ENCODE peak calls at places on chromosomes 1 and 21, in five cellular contexts. R is esophagus squamous epithelium, L is lung, P is thyroid gland, F is prostate gland. O is an unnamed sample.
A peak's percentile ranks its signal among the peaks of the same experiment; 100 is the strongest.

GRCh38 chr1:157201767-157202166 is 63.6 kb upstream of the ETV3 start:
- DNase-seq in F (no peak), P (no peak), R (no peak), L (peak; percentile 57), O (no peak)

GRCh38 chr1:192609110-192610079 is 26.6 kb upstream of the RGS13 start:
- DNase-seq in R (peak; percentile 29), L (peak; percentile 36), P (peak; percentile 8), F (peak; percentile 11), O (peak; percentile 79)

GRCh38 chr1:152869808-152870419 is 8.2 kb upstream of the SMCP start:
- DNase-seq in F (peak; percentile 29), L (peak; percentile 67), R (no peak), P (peak; percentile 70), O (peak; percentile 75)

GRCh38 chr21:32136546-32136945 is 142.3 kb downstream of the MIS18A start:
- DNase-seq in F (no peak), L (no peak), R (no peak), P (peak; percentile 38), O (no peak)

GRCh38 chr1:245365621-245366020 is 210.8 kb downstream of the KIF26B start:
- DNase-seq in F (no peak), R (no peak), L (no peak), P (peak; percentile 79), O (no peak)

GRCh38 chr1:244337839-244338238 is 113.9 kb downstream of the ADSS2 start:
- DNase-seq in L (no peak), P (no peak), R (no peak), F (no peak), O (no peak)

GRCh38 chr1:91754348-91754747 is 131.6 kb downstream of the TGFBR3 start:
- DNase-seq in R (no peak), F (no peak), L (no peak), P (no peak), O (no peak)

GRCh38 chr1:225651872-225652725 is 824 bp downstream of the ENAH start:
- DNase-seq in F (peak; percentile 34), P (peak; percentile 30), L (no peak), R (no peak), O (peak; percentile 46)

GRCh38 chr21:34630536-34631143 is 15.7 kb upstream of the RCAN1 start:
- DNase-seq in P (no peak), R (no peak), L (no peak), F (peak; percentile 22), O (peak; percentile 53)

GRCh38 chr1:28865997-28866650 is 48.2 kb upstream of the EPB41 start:
- DNase-seq in L (no peak), P (no peak), R (no peak), F (no peak), O (no peak)

GRCh38 chr1:115727706-115728249 is 40.7 kb downstream of the CASQ2 start:
- DNase-seq in R (no peak), P (no peak), F (no peak), L (peak; percentile 65), O (peak; percentile 34)

GRCh38 chr1:40239626-40240025 is 8.1 kb upstream of the TMCO2 start:
- DNase-seq in L (no peak), P (no peak), R (no peak), F (no peak), O (no peak)

GRCh38 chr1:88217386-88217785 is 466.7 kb upstream of the PKN2 start:
- DNase-seq in P (no peak), L (no peak), R (no peak), F (no peak), O (no peak)

GRCh38 chr1:57061369-57061768 is 95.6 kb upstream of the C8B start:
- DNase-seq in R (no peak), F (no peak), L (no peak), P (no peak), O (no peak)

GRCh38 chr1:71049951-71050598 is 2.5 kb upstream of the PTGER3 start:
- DNase-seq in R (no peak), P (no peak), L (no peak), F (peak; percentile 32), O (peak; percentile 49)

GRCh38 chr1:226637147-226637935 is 88.8 kb downstream of the STUM start:
- DNase-seq in P (no peak), R (no peak), L (no peak), F (no peak), O (no peak)

GRCh38 chr21:33871171-33871570 is 44.4 kb downstream of the ATP5PO start:
- DNase-seq in P (no peak), F (no peak), R (no peak), L (no peak), O (no peak)

GRCh38 chr21:37815893-37816292 is 100.4 kb downstream of the KCNJ6 start:
- DNase-seq in P (no peak), R (no peak), F (no peak), L (no peak), O (no peak)

GRCh38 chr1:6438047-6438525 is 13.5 kb downstream of the ESPN start:
- DNase-seq in P (peak; percentile 58), F (peak; percentile 54), R (no peak), L (peak; percentile 65), O (peak; percentile 64)

GRCh38 chr1:11985851-11986250 is 5.6 kb downstream of the MFN2 start:
- DNase-seq in P (no peak), L (no peak), F (no peak), R (no peak), O (no peak)

GRCh38 chr21:45607021-45607921 is 36.3 kb upstream of the PCBP3 start:
- DNase-seq in P (no peak), R (no peak), L (no peak), F (no peak), O (no peak)

GRCh38 chr1:177857285-177857684 is 112.6 kb downstream of the SEC16B start:
- DNase-seq in L (no peak), R (no peak), P (no peak), F (no peak), O (no peak)

GRCh38 chr1:86335906-86336305 is 60.2 kb downstream of the ODF2L start:
- DNase-seq in R (no peak), F (no peak), L (no peak), P (no peak), O (no peak)

GRCh38 chr1:67058761-67059160 is 4.8 kb upstream of the SLC35D1 start:
- DNase-seq in R (no peak), F (no peak), L (no peak), P (no peak), O (no peak)

GRCh38 chr21:15992171-15992570 is 262.4 kb downstream of the USP25 start:
- DNase-seq in L (no peak), F (no peak), R (no peak), P (no peak), O (no peak)

GRCh38 chr1:223076382-223076781 is 66.7 kb downstream of the TLR5 start:
- DNase-seq in L (no peak), F (no peak), R (no peak), P (no peak), O (no peak)

GRCh38 chr1:158180741-158181576 is at the start of gene CD1D:
- DNase-seq in F (no peak), P (peak; percentile 70), R (no peak), L (peak; percentile 37), O (no peak)

GRCh38 chr1:162942903-162943567 is 82.1 kb upstream of the CCDC190 start:
- DNase-seq in P (no peak), L (no peak), R (no peak), F (no peak), O (no peak)

GRCh38 chr1:110460253-110461220 is 9.6 kb downstream of the PROK1 start:
- DNase-seq in L (peak; percentile 83), R (no peak), F (peak; percentile 79), P (peak; percentile 74), O (peak; percentile 82)

GRCh38 chr1:163673756-163674155 is 352.0 kb downstream of the NUF2 start:
- DNase-seq in R (no peak), L (no peak), P (no peak), F (no peak), O (no peak)

GRCh38 chr1:160171352-160171751 is 19.0 kb upstream of the CASQ1 start:
- DNase-seq in L (no peak), F (no peak), P (no peak), R (no peak), O (no peak)

GRCh38 chr1:2156866-2157265 is 37.7 kb downstream of the FAAP20 start:
- DNase-seq in R (no peak), P (no peak), F (no peak), L (no peak), O (no peak)
- H3K27ac ChIP-seq in R (no peak overlapping the region), P (no peak overlapping the region), F (no peak overlapping the region), L (no peak overlapping the region), O (no peak overlapping the region)

GRCh38 chr1:183214021-183214970 is 28.2 kb downstream of the LAMC2 start:
- DNase-seq in L (no peak), R (no peak), P (no peak), F (no peak), O (no peak)
- H3K27ac ChIP-seq in L (no peak overlapping the region), R (no peak overlapping the region), P (peak overlapping the region; percentile 54), F (no peak overlapping the region), O (no peak overlapping the region)

GRCh38 chr1:206569548-206569947 is 42.7 kb downstream of the EIF2D start:
- DNase-seq in F (no peak), R (no peak), P (no peak), L (no peak), O (no peak)

GRCh38 chr1:206565973-206566372 is 46.3 kb downstream of the EIF2D start:
- DNase-seq in F (no peak), R (no peak), P (no peak), L (no peak), O (no peak)

GRCh38 chr1:206568256-206568655 is 44.0 kb downstream of the EIF2D start:
- DNase-seq in R (no peak), F (no peak), P (no peak), L (no peak), O (no peak)

GRCh38 chr1:206568779-206569352 is 43.4 kb downstream of the EIF2D start:
- DNase-seq in F (no peak), P (no peak), L (no peak), R (no peak), O (no peak)

DNA sequence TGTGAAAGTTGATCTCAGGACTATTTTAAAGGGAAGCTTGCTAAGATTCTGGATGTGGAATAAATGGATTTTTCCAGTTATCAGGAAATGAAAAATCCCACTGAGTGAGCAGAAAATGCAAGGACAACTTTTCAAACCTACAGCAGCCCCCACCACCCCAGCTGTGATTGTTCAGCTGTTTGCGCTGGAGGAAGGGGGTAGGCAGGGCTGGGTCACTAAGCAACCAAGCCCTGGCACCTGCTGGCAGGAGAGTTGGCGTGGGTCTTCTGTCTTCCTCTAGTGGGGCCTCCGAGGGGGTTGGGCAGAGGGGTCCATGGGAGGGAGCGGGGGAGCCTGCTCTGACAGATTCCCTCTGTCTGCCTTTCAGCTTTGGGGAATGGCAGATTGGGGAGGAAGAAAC is 45.3 kb downstream of the EIF2D start:
- DNase-seq in L (no peak), R (no peak), P (no peak), F (no peak), O (no peak)
- H3K27ac ChIP-seq in L (no peak overlapping the region), R (no peak overlapping the region), P (no peak overlapping the region), F (no peak overlapping the region), O (no peak overlapping the region)

GRCh38 chr1:35505911-35506798 is 51.0 kb downstream of the KIAA0319L start:
- DNase-seq in P (peak; percentile 69), R (no peak), F (peak; percentile 72), L (no peak), O (peak; percentile 56)

GRCh38 chr1:35507947-35508346 is 49.3 kb downstream of the KIAA0319L start:
- DNase-seq in R (no peak), P (no peak), L (no peak), F (no peak), O (no peak)

GRCh38 chr1:35511305-35511704 is 45.9 kb downstream of the KIAA0319L start:
- DNase-seq in F (no peak), P (no peak), R (no peak), L (no peak), O (no peak)

GRCh38 chr1:35509558-35509957 is 47.6 kb downstream of the KIAA0319L start:
- DNase-seq in P (no peak), L (no peak), F (no peak), R (no peak), O (no peak)

GRCh38 chr1:35506960-35507901 is 50.0 kb downstream of the KIAA0319L start:
- DNase-seq in P (no peak), L (no peak), R (no peak), F (no peak), O (no peak)
- H3K27ac ChIP-seq in P (peak overlapping the region; percentile 57), L (no peak overlapping the region), R (peak overlapping the region; percentile 1), F (no peak overlapping the region), O (no peak overlapping the region)

O was measured in body of pancreas.